ENCODE peak calls at places on chromosomes 1 and 21, in four cellular contexts. Q is GM12891, D is H1, L is K562. M is an unnamed sample.

GRCh38 chr1:200675588-200675852 is 5.8 kb upstream of the DDX59 start:
- DNase-seq in Q (no peak), D (no peak), L (no peak), M (no peak)

GRCh38 chr21:43943512-43944110 is 68.5 kb upstream of the TRAPPC10 start:
- DNase-seq in Q (no peak), D (no peak), L (no peak), M (no peak)

GRCh38 chr1:167602840-167603239 is 27.2 kb upstream of the RCSD1 start:
- DNase-seq in Q (no peak), D (no peak), L (no peak), M (no peak)

GRCh38 chr1:15311886-15312285 is 64.9 kb downstream of the FHAD1 start:
- DNase-seq in Q (no peak), D (no peak), L (no peak), M (no peak)

GRCh38 chr1:156496211-156496761 is 4.3 kb downstream of the MEF2D start:
- DNase-seq in Q (no peak), D (no peak), L (no peak), M (no peak)

GRCh38 chr1:41524676-41525675 is 40.5 kb upstream of the EDN2 start:
- DNase-seq in Q (no peak), D (no peak), L (no peak), M (no peak)

GRCh38 chr1:35925741-35926140 is 5.2 kb upstream of the AGO3 start:
- DNase-seq in Q (no peak), D (no peak), L (no peak), M (no peak)

GRCh38 chr1:26364956-26365355 is 7.6 kb downstream of the ZNF683 start:
- DNase-seq in Q (no peak), D (no peak), L (no peak), M (no peak)

GRCh38 chr1:6513296-6513928 is 21.9 kb upstream of the PLEKHG5 start:
- DNase-seq in Q (no peak), D (no peak), L (no peak), M (no peak)

DNA sequence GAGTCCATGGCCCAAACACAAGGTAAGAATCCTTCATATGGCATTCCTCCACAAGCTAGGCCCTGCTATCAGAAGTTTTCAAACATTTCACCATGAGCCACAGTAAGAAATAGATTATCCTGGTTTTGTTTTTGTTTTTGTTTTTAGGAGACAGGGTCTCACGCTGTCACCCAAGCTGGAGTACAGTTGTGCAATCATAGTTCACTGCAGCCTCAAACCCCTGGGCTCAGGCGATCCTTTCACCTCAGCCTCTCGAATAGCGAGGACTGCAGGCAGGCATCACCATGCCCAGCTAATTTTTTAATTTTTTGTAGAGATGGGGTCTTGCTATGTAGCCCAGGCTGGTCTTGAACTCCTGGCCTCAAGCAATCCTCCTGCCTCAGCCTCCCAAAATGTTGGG is 218.8 kb downstream of the TOMM20 start:
- DNase-seq in Q (no peak), D (no peak), L (no peak), M (no peak)
- TF ChIP-seq TAF1 in Q (no peak), D (no peak), L (no peak), M (no peak)

GRCh38 chr1:213371769-213372619 is 321.0 kb downstream of the RPS6KC1 start:
- DNase-seq in Q (no peak), D (no peak), L (no peak), M (no peak)
- TF ChIP-seq POLR2AphosphoS5 in Q (no peak), D (no peak), L (no peak), M (no peak)

DNA sequence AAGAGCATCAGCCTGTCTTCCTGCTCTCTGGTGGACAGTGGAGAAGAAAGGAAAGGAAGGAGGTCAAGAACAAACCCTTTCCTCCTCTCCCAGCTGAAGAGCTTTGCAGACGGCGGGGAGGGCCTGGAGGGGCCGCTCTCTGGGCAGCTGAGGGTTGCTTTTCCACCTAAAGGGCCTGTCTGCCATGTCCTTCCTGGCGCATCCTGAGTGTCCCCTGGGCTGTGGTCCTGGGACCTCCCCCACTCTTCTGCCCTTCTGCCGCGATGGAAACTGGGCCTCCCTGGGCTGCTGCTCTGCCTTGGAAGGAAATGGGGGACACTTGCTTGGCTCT is 107.0 kb downstream of the ETS2 start:
- DNase-seq in Q (no peak), D (no peak), L (no peak), M (no peak)
- TF ChIP-seq POLR2A in Q (no peak), D (no peak), L (no peak), M (no peak)

GRCh38 chr1:229879746-229880145 is 187.3 kb upstream of the GALNT2 start:
- DNase-seq in Q (no peak), D (no peak), L (no peak), M (no peak)
- TF ChIP-seq TAF1 in Q (no peak), D (no peak), L (no peak), M (no peak)

M was measured in GM12892.